ENCODE peak calls at places on chromosomes 11 and 22, in six cellular contexts. Z is trophoblast cell, R is IMR-90, H is mesenchymal stem cell, W is neuronal stem cell, V is H9. K is an unnamed sample.

GRCh38 chr22:30830907-30831306 is 136.2 kb downstream of the OSBP2 start:
- DNase-seq in H (no peak), V (no peak), R (peak), Z (peak), W (no peak), K (peak)

GRCh38 chr22:29256606-29257325 is 11.0 kb downstream of the RHBDD3 start:
- DNase-seq in W (no peak), H (no peak), R (no peak), V (no peak), Z (no peak), K (no peak)

GRCh38 chr22:50529416-50530279 is at the start of gene TYMP:
- DNase-seq in Z (no peak), V (no peak), H (peak), W (no peak), R (no peak), K (no peak)

GRCh38 chr11:5922749-5923426 is 19.2 kb upstream of the OR56A3 start:
- DNase-seq in H (no peak), V (no peak), R (no peak), W (no peak), Z (peak), K (peak)

GRCh38 chr11:78261367-78261766 is 72.6 kb downstream of the USP35 start:
- DNase-seq in W (no peak), H (no peak), Z (no peak), V (no peak), R (no peak), K (no peak)

GRCh38 chr11:12158926-12159325 is 48.5 kb downstream of the MICAL2 start:
- DNase-seq in W (no peak), H (no peak), V (no peak), R (peak), Z (no peak), K (peak)

GRCh38 chr11:12195773-12196172 is 85.4 kb downstream of the MICAL2 start:
- DNase-seq in R (no peak), Z (no peak), V (no peak), H (no peak), W (no peak), K (peak)

GRCh38 chr22:48536691-48537591 is 1290.7 kb downstream of the BRD1 start:
- DNase-seq in V (no peak), R (no peak), W (no peak), Z (no peak), H (no peak), K (no peak)

GRCh38 chr11:74055938-74056337 is 47.1 kb upstream of the UCP3 start:
- DNase-seq in R (peak), H (peak), V (no peak), Z (no peak), W (no peak), K (peak)

GRCh38 chr11:118338637-118339061 is 3.9 kb downstream of the CD3D start:
- DNase-seq in V (no peak), R (no peak), Z (no peak), H (no peak), W (no peak), K (peak)

GRCh38 chr22:37639771-37640590 is 512 bp downstream of the SH3BP1 start:
- DNase-seq in V (peak), R (no peak), H (peak), W (no peak), Z (no peak), K (peak)

GRCh38 chr22:37641251-37641949 is 1.9 kb downstream of the SH3BP1 start:
- DNase-seq in H (no peak), R (no peak), W (no peak), Z (no peak), V (no peak), K (no peak)

GRCh38 chr22:37638351-37639069 is 959 bp upstream of the SH3BP1 start:
- DNase-seq in Z (no peak), R (no peak), V (peak), W (no peak), H (no peak), K (peak)

GRCh38 chr22:37640591-37641250 is 1.3 kb downstream of the SH3BP1 start:
- DNase-seq in W (no peak), V (no peak), H (peak), R (no peak), Z (no peak), K (no peak)

GRCh38 chr22:37639070-37639760 is at the start of gene SH3BP1:
- DNase-seq in Z (peak), R (no peak), V (peak), H (peak), W (no peak), K (peak)
- H2AK5ac ChIP-seq in Z (peak), R (peak), V (no peak), H (peak), W (peak), K (no peak)

GRCh38 chr11:63608353-63609345 is 5.6 kb downstream of the PLAAT3 start:
- DNase-seq in W (no peak), Z (peak), V (no peak), H (no peak), R (peak), K (no peak)
- H2AK5ac ChIP-seq in W (no peak), Z (peak), V (no peak), H (peak), R (peak), K (no peak)

GRCh38 chr22:41366323-41367014 is 15.3 kb upstream of the TEF start:
- DNase-seq in R (no peak), H (no peak), V (no peak), W (no peak), Z (no peak), K (no peak)
- H2AK5ac ChIP-seq in R (peak), H (peak), V (no peak), W (peak), Z (no peak), K (no peak)

DNA sequence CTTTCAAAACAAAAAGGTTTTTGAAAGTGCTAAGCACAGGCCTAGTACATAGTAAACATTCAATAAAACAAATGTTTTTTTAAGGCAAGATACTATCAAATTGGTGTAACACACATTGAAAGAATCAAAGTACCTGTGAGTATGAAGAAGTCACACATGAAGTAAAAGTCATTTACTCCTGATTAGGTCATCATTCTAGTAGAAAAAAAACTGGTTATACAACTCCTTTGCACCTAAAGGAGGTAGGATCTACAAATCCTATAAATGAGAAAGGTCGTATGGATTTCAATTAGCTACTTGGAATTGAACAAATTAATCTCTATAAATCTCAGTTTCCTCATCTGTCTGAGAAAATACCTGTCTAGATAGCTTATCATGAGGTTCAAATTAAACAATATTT is 80.8 kb downstream of the SIK3 start:
- DNase-seq in Z (no peak), V (no peak), W (no peak), R (no peak), H (no peak), K (no peak)
- H2AK5ac ChIP-seq in Z (no peak), V (no peak), W (no peak), R (no peak), H (no peak), K (no peak)

K was measured in mesendoderm.